ENCODE peak calls at places on chromosomes 3 and 15, in ten cellular contexts. One of them, this sample, is unnamed. For H3K4me1, the result is how much of the 10 kb centered on the place peaks cover.

GRCh38 chr3:107988464-107989156 is 102.2 kb downstream of the CD47 start:
- DNase-seq in uterus: peak
- DNase-seq in suprapubic skin: no peak
- DNase-seq in tibial nerve: no peak
- DNase-seq in CD8-positive, alpha-beta memory T cell: peak
- DNase-seq in aorta: peak
- DNase-seq in CD8-positive, alpha-beta T cell: no peak
- DNase-seq in body of pancreas: peak
- DNase-seq in astrocyte: peak
- DNase-seq in MM.1S: no peak
- DNase-seq in this sample: peak

GRCh38 chr3:124599147-124599765 is 131.0 kb upstream of the UMPS start:
- DNase-seq in uterus: no peak
- DNase-seq in suprapubic skin: no peak
- DNase-seq in tibial nerve: no peak
- DNase-seq in CD8-positive, alpha-beta memory T cell: no peak
- DNase-seq in aorta: no peak
- DNase-seq in CD8-positive, alpha-beta T cell: no peak
- DNase-seq in body of pancreas: no peak
- DNase-seq in astrocyte: no peak
- DNase-seq in MM.1S: no peak
- DNase-seq in this sample: no peak

GRCh38 chr3:175433026-175433668 is 574.0 kb downstream of the NAALADL2 start:
- DNase-seq in uterus: no peak
- DNase-seq in suprapubic skin: no peak
- DNase-seq in tibial nerve: no peak
- DNase-seq in CD8-positive, alpha-beta memory T cell: no peak
- DNase-seq in aorta: no peak
- DNase-seq in CD8-positive, alpha-beta T cell: no peak
- DNase-seq in body of pancreas: no peak
- DNase-seq in astrocyte: peak
- DNase-seq in MM.1S: no peak
- DNase-seq in this sample: no peak

GRCh38 chr15:66802087-66803001 is 100.3 kb downstream of the SMAD6 start:
- DNase-seq in uterus: no peak
- DNase-seq in suprapubic skin: peak
- DNase-seq in tibial nerve: no peak
- DNase-seq in CD8-positive, alpha-beta memory T cell: no peak
- DNase-seq in aorta: no peak
- DNase-seq in CD8-positive, alpha-beta T cell: no peak
- DNase-seq in body of pancreas: no peak
- DNase-seq in astrocyte: peak
- DNase-seq in MM.1S: no peak
- DNase-seq in this sample: peak

GRCh38 chr15:80214979-80215378 is 37.0 kb downstream of the CTXND1 start:
- DNase-seq in uterus: no peak
- DNase-seq in suprapubic skin: no peak
- DNase-seq in tibial nerve: no peak
- DNase-seq in CD8-positive, alpha-beta memory T cell: no peak
- DNase-seq in aorta: no peak
- DNase-seq in CD8-positive, alpha-beta T cell: no peak
- DNase-seq in body of pancreas: peak
- DNase-seq in astrocyte: no peak
- DNase-seq in MM.1S: no peak
- DNase-seq in this sample: no peak

GRCh38 chr15:53251998-53252397 is 461.9 kb upstream of the ONECUT1 start:
- DNase-seq in uterus: no peak
- DNase-seq in suprapubic skin: no peak
- DNase-seq in tibial nerve: no peak
- DNase-seq in CD8-positive, alpha-beta memory T cell: no peak
- DNase-seq in aorta: no peak
- DNase-seq in CD8-positive, alpha-beta T cell: no peak
- DNase-seq in body of pancreas: peak
- DNase-seq in astrocyte: no peak
- DNase-seq in MM.1S: no peak
- DNase-seq in this sample: no peak

GRCh38 chr3:45381168-45381852 is 7.1 kb upstream of the LARS2 start:
- DNase-seq in uterus: no peak
- DNase-seq in suprapubic skin: no peak
- DNase-seq in tibial nerve: no peak
- DNase-seq in CD8-positive, alpha-beta memory T cell: no peak
- DNase-seq in aorta: no peak
- DNase-seq in CD8-positive, alpha-beta T cell: no peak
- DNase-seq in body of pancreas: no peak
- DNase-seq in astrocyte: no peak
- DNase-seq in MM.1S: peak
- DNase-seq in this sample: peak

GRCh38 chr3:49529567-49529966 is 24.7 kb upstream of the BSN start:
- DNase-seq in uterus: no peak
- DNase-seq in suprapubic skin: no peak
- DNase-seq in tibial nerve: no peak
- DNase-seq in CD8-positive, alpha-beta memory T cell: no peak
- DNase-seq in aorta: no peak
- DNase-seq in CD8-positive, alpha-beta T cell: no peak
- DNase-seq in body of pancreas: no peak
- DNase-seq in astrocyte: no peak
- DNase-seq in MM.1S: no peak
- DNase-seq in this sample: no peak

GRCh38 chr15:101439285-101439919 is 50.1 kb downstream of the PCSK6 start:
- DNase-seq in uterus: no peak
- DNase-seq in suprapubic skin: no peak
- DNase-seq in tibial nerve: no peak
- DNase-seq in CD8-positive, alpha-beta memory T cell: no peak
- DNase-seq in aorta: no peak
- DNase-seq in CD8-positive, alpha-beta T cell: no peak
- DNase-seq in body of pancreas: no peak
- DNase-seq in astrocyte: peak
- DNase-seq in MM.1S: no peak
- DNase-seq in this sample: no peak

GRCh38 chr3:23806322-23807160 is 786 bp downstream of the UBE2E1 start:
- DNase-seq in uterus: peak
- DNase-seq in suprapubic skin: no peak
- DNase-seq in tibial nerve: no peak
- DNase-seq in CD8-positive, alpha-beta memory T cell: peak
- DNase-seq in aorta: peak
- DNase-seq in CD8-positive, alpha-beta T cell: no peak
- DNase-seq in body of pancreas: peak
- DNase-seq in astrocyte: no peak
- DNase-seq in MM.1S: no peak
- DNase-seq in this sample: peak

GRCh38 chr15:59862191-59863155 is 141.6 kb upstream of the FOXB1 start:
- DNase-seq in uterus: no peak
- DNase-seq in suprapubic skin: no peak
- DNase-seq in tibial nerve: no peak
- DNase-seq in CD8-positive, alpha-beta memory T cell: no peak
- DNase-seq in aorta: no peak
- DNase-seq in CD8-positive, alpha-beta T cell: no peak
- DNase-seq in body of pancreas: no peak
- DNase-seq in astrocyte: no peak
- DNase-seq in MM.1S: no peak
- DNase-seq in this sample: no peak

GRCh38 chr15:29952245-29952644 is 130.0 kb upstream of the TJP1 start:
- DNase-seq in uterus: peak
- DNase-seq in suprapubic skin: no peak
- DNase-seq in tibial nerve: no peak
- DNase-seq in CD8-positive, alpha-beta memory T cell: no peak
- DNase-seq in aorta: no peak
- DNase-seq in CD8-positive, alpha-beta T cell: no peak
- DNase-seq in body of pancreas: no peak
- DNase-seq in astrocyte: no peak
- DNase-seq in MM.1S: no peak
- DNase-seq in this sample: no peak

GRCh38 chr3:65746848-65747247 is 291.9 kb downstream of the MAGI1 start:
- DNase-seq in uterus: no peak
- DNase-seq in suprapubic skin: no peak
- DNase-seq in tibial nerve: no peak
- DNase-seq in CD8-positive, alpha-beta memory T cell: no peak
- DNase-seq in aorta: no peak
- DNase-seq in CD8-positive, alpha-beta T cell: no peak
- DNase-seq in body of pancreas: no peak
- DNase-seq in astrocyte: no peak
- DNase-seq in MM.1S: no peak
- DNase-seq in this sample: no peak

GRCh38 chr3:171804618-171805389 is 5.5 kb downstream of the PLD1 start:
- DNase-seq in uterus: peak
- DNase-seq in suprapubic skin: no peak
- DNase-seq in tibial nerve: no peak
- DNase-seq in CD8-positive, alpha-beta memory T cell: no peak
- DNase-seq in aorta: no peak
- DNase-seq in CD8-positive, alpha-beta T cell: no peak
- DNase-seq in body of pancreas: no peak
- DNase-seq in astrocyte: peak
- DNase-seq in MM.1S: no peak
- DNase-seq in this sample: no peak

GRCh38 chr3:193791041-193792032 is 198.3 kb downstream of the OPA1 start:
- DNase-seq in uterus: no peak
- DNase-seq in suprapubic skin: peak
- DNase-seq in tibial nerve: no peak
- DNase-seq in CD8-positive, alpha-beta memory T cell: no peak
- DNase-seq in aorta: no peak
- DNase-seq in CD8-positive, alpha-beta T cell: no peak
- DNase-seq in body of pancreas: peak
- DNase-seq in astrocyte: no peak
- DNase-seq in MM.1S: no peak
- DNase-seq in this sample: no peak

GRCh38 chr3:184619348-184619747 is 57.8 kb downstream of the EPHB3 start:
- DNase-seq in uterus: peak
- DNase-seq in suprapubic skin: no peak
- DNase-seq in tibial nerve: no peak
- DNase-seq in CD8-positive, alpha-beta memory T cell: no peak
- DNase-seq in aorta: peak
- DNase-seq in CD8-positive, alpha-beta T cell: peak
- DNase-seq in body of pancreas: no peak
- DNase-seq in astrocyte: no peak
- DNase-seq in MM.1S: no peak
- DNase-seq in this sample: peak

GRCh38 chr3:46368569-46368968 is 2.2 kb upstream of the CCR5 start:
- DNase-seq in uterus: peak
- DNase-seq in suprapubic skin: no peak
- DNase-seq in tibial nerve: no peak
- DNase-seq in CD8-positive, alpha-beta memory T cell: peak
- DNase-seq in aorta: peak
- DNase-seq in CD8-positive, alpha-beta T cell: peak
- DNase-seq in body of pancreas: peak
- DNase-seq in astrocyte: no peak
- DNase-seq in MM.1S: peak
- DNase-seq in this sample: peak

GRCh38 chr3:14411988-14412387 is 9.6 kb downstream of the SLC6A6 start:
- DNase-seq in uterus: no peak
- DNase-seq in suprapubic skin: no peak
- DNase-seq in tibial nerve: no peak
- DNase-seq in CD8-positive, alpha-beta memory T cell: no peak
- DNase-seq in aorta: no peak
- DNase-seq in CD8-positive, alpha-beta T cell: no peak
- DNase-seq in body of pancreas: no peak
- DNase-seq in astrocyte: no peak
- DNase-seq in MM.1S: no peak
- DNase-seq in this sample: no peak
- H3K27ac ChIP-seq in uterus: no peak
- H3K27ac ChIP-seq in suprapubic skin: no peak
- H3K27ac ChIP-seq in tibial nerve: no peak
- H3K27ac ChIP-seq in CD8-positive, alpha-beta memory T cell: no peak
- H3K27ac ChIP-seq in aorta: no peak
- H3K27ac ChIP-seq in CD8-positive, alpha-beta T cell: no peak
- H3K27ac ChIP-seq in body of pancreas: no peak
- H3K27ac ChIP-seq in astrocyte: no peak
- H3K27ac ChIP-seq in MM.1S: no peak
- H3K27ac ChIP-seq in this sample: no peak

GRCh38 chr15:90265271-90266060 is at the start of gene NGRN:
- DNase-seq in uterus: peak
- DNase-seq in suprapubic skin: peak
- DNase-seq in tibial nerve: peak
- DNase-seq in CD8-positive, alpha-beta memory T cell: peak
- DNase-seq in aorta: peak
- DNase-seq in CD8-positive, alpha-beta T cell: peak
- DNase-seq in body of pancreas: peak
- DNase-seq in astrocyte: peak
- DNase-seq in MM.1S: peak
- DNase-seq in this sample: peak
- H3K4me1 ChIP-seq in uterus: under half
- H3K4me1 ChIP-seq in suprapubic skin: half or more
- H3K4me1 ChIP-seq in tibial nerve: under half
- H3K4me1 ChIP-seq in CD8-positive, alpha-beta memory T cell: under half
- H3K4me1 ChIP-seq in aorta: under half
- H3K4me1 ChIP-seq in CD8-positive, alpha-beta T cell: under half
- H3K4me1 ChIP-seq in body of pancreas: under half
- H3K4me1 ChIP-seq in astrocyte: under half
- H3K4me1 ChIP-seq in MM.1S: under half
- H3K4me1 ChIP-seq in this sample: under half

GRCh38 chr15:41987246-41987924 is 15.0 kb upstream of the EHD4 start:
- DNase-seq in uterus: no peak
- DNase-seq in suprapubic skin: no peak
- DNase-seq in tibial nerve: no peak
- DNase-seq in CD8-positive, alpha-beta memory T cell: no peak
- DNase-seq in aorta: no peak
- DNase-seq in CD8-positive, alpha-beta T cell: no peak
- DNase-seq in body of pancreas: no peak
- DNase-seq in astrocyte: no peak
- DNase-seq in MM.1S: no peak
- DNase-seq in this sample: no peak

GRCh38 chr15:41983221-41983620 is 10.9 kb upstream of the EHD4 start:
- DNase-seq in uterus: no peak
- DNase-seq in suprapubic skin: peak
- DNase-seq in tibial nerve: no peak
- DNase-seq in CD8-positive, alpha-beta memory T cell: no peak
- DNase-seq in aorta: no peak
- DNase-seq in CD8-positive, alpha-beta T cell: no peak
- DNase-seq in body of pancreas: no peak
- DNase-seq in astrocyte: no peak
- DNase-seq in MM.1S: no peak
- DNase-seq in this sample: no peak

GRCh38 chr15:41983621-41984571 is 11.5 kb upstream of the EHD4 start:
- DNase-seq in uterus: no peak
- DNase-seq in suprapubic skin: peak
- DNase-seq in tibial nerve: no peak
- DNase-seq in CD8-positive, alpha-beta memory T cell: no peak
- DNase-seq in aorta: no peak
- DNase-seq in CD8-positive, alpha-beta T cell: no peak
- DNase-seq in body of pancreas: no peak
- DNase-seq in astrocyte: no peak
- DNase-seq in MM.1S: no peak
- DNase-seq in this sample: no peak

GRCh38 chr15:41984622-41985021 is 12.3 kb upstream of the EHD4 start:
- DNase-seq in uterus: no peak
- DNase-seq in suprapubic skin: peak
- DNase-seq in tibial nerve: no peak
- DNase-seq in CD8-positive, alpha-beta memory T cell: no peak
- DNase-seq in aorta: no peak
- DNase-seq in CD8-positive, alpha-beta T cell: no peak
- DNase-seq in body of pancreas: no peak
- DNase-seq in astrocyte: no peak
- DNase-seq in MM.1S: no peak
- DNase-seq in this sample: no peak

GRCh38 chr15:41985236-41986160 is 13.1 kb upstream of the EHD4 start:
- DNase-seq in uterus: no peak
- DNase-seq in suprapubic skin: no peak
- DNase-seq in tibial nerve: no peak
- DNase-seq in CD8-positive, alpha-beta memory T cell: no peak
- DNase-seq in aorta: peak
- DNase-seq in CD8-positive, alpha-beta T cell: no peak
- DNase-seq in body of pancreas: no peak
- DNase-seq in astrocyte: no peak
- DNase-seq in MM.1S: no peak
- DNase-seq in this sample: no peak
- H3K4me3 ChIP-seq in uterus: no peak
- H3K4me3 ChIP-seq in suprapubic skin: no peak
- H3K4me3 ChIP-seq in tibial nerve: no peak
- H3K4me3 ChIP-seq in CD8-positive, alpha-beta memory T cell: no peak
- H3K4me3 ChIP-seq in aorta: no peak
- H3K4me3 ChIP-seq in CD8-positive, alpha-beta T cell: no peak
- H3K4me3 ChIP-seq in body of pancreas: no peak
- H3K4me3 ChIP-seq in astrocyte: no peak
- H3K4me3 ChIP-seq in MM.1S: no peak
- H3K4me3 ChIP-seq in this sample: no peak

GRCh38 chr15:37138586-37138985 is 38.2 kb upstream of the MEIS2 start:
- DNase-seq in uterus: no peak
- DNase-seq in suprapubic skin: no peak
- DNase-seq in tibial nerve: no peak
- DNase-seq in CD8-positive, alpha-beta memory T cell: no peak
- DNase-seq in aorta: no peak
- DNase-seq in CD8-positive, alpha-beta T cell: no peak
- DNase-seq in body of pancreas: no peak
- DNase-seq in astrocyte: no peak
- DNase-seq in MM.1S: peak
- DNase-seq in this sample: no peak
- H3K27ac ChIP-seq in uterus: no peak
- H3K27ac ChIP-seq in suprapubic skin: no peak
- H3K27ac ChIP-seq in tibial nerve: no peak
- H3K27ac ChIP-seq in CD8-positive, alpha-beta memory T cell: no peak
- H3K27ac ChIP-seq in aorta: no peak
- H3K27ac ChIP-seq in CD8-positive, alpha-beta T cell: no peak
- H3K27ac ChIP-seq in body of pancreas: no peak
- H3K27ac ChIP-seq in astrocyte: no peak
- H3K27ac ChIP-seq in MM.1S: no peak
- H3K27ac ChIP-seq in this sample: no peak

This sample was measured in cardiac muscle cell.